ENCODE peak calls at places on chromosome 13, in seven cellular contexts. N, R, I, B, P, C and K are unnamed samples.

GRCh38 chr13:41065098-41065497 is 3.8 kb downstream of the WBP4 start:
- DNase-seq in N (no peak), R (peak), B (no peak), P (no peak), I (peak), C (no peak), K (peak)

GRCh38 chr13:95643471-95643813 is 1.1 kb downstream of the DZIP1 start:
- DNase-seq in P (no peak), N (no peak), R (peak), C (no peak), B (no peak), I (no peak), K (no peak)

GRCh38 chr13:26179344-26179743 is 42.8 kb downstream of the RNF6 start:
- DNase-seq in P (no peak), R (no peak), C (no peak), N (no peak), B (no peak), I (no peak), K (no peak)

GRCh38 chr13:94345374-94346195 is 133.9 kb downstream of the DCT start:
- DNase-seq in R (peak), C (no peak), I (peak), N (no peak), P (no peak), B (no peak), K (no peak)

GRCh38 chr13:95007322-95007721 is 293.9 kb downstream of the ABCC4 start:
- DNase-seq in B (no peak), P (no peak), C (no peak), I (no peak), R (no peak), N (no peak), K (no peak)

GRCh38 chr13:65985632-65986031 is 1244.5 kb downstream of the PCDH9 start:
- DNase-seq in R (no peak), C (no peak), P (no peak), B (no peak), N (no peak), I (no peak), K (no peak)

GRCh38 chr13:110245421-110245899 is 61.5 kb downstream of the COL4A1 start:
- DNase-seq in N (no peak), I (no peak), C (no peak), B (no peak), P (no peak), R (peak), K (peak)

GRCh38 chr13:40340368-40341085 is 325.9 kb downstream of the FOXO1 start:
- DNase-seq in R (no peak), C (no peak), P (no peak), N (no peak), B (no peak), I (no peak), K (no peak)

GRCh38 chr13:22064854-22065646 is 394.2 kb downstream of the FGF9 start:
- DNase-seq in N (no peak), R (no peak), I (no peak), B (no peak), P (no peak), C (no peak), K (no peak)

GRCh38 chr13:56975647-56976046 is 165.1 kb upstream of the PRR20A start:
- DNase-seq in B (no peak), R (no peak), I (no peak), P (no peak), C (no peak), N (no peak), K (no peak)

GRCh38 chr13:111048387-111048786 is 66.7 kb upstream of the ARHGEF7 start:
- DNase-seq in P (no peak), N (no peak), R (no peak), C (no peak), B (no peak), I (no peak), K (no peak)

GRCh38 chr13:80341771-80342271 is 895 bp upstream of the SPRY2 start:
- DNase-seq in R (peak), C (peak), I (peak), P (no peak), B (no peak), N (no peak), K (no peak)

GRCh38 chr13:27449936-27450828 is at the start of gene MTIF3:
- DNase-seq in N (peak), B (peak), P (peak), R (peak), C (peak), I (peak), K (peak)

GRCh38 chr13:71237332-71237731 is 629.7 kb downstream of the DACH1 start:
- DNase-seq in C (no peak), R (no peak), B (no peak), I (no peak), N (no peak), P (no peak), K (no peak)

GRCh38 chr13:106385669-106386068 is 149.8 kb downstream of the EFNB2 start:
- DNase-seq in I (no peak), R (peak), B (no peak), C (no peak), N (no peak), P (no peak), K (no peak)

GRCh38 chr13:110254751-110255553 is 52.0 kb downstream of the COL4A1 start:
- DNase-seq in N (no peak), B (no peak), P (no peak), R (no peak), I (no peak), C (no peak), K (no peak)

GRCh38 chr13:87302034-87302433 is 369.1 kb upstream of the SLITRK5 start:
- DNase-seq in C (no peak), N (no peak), R (no peak), P (no peak), B (no peak), I (no peak), K (no peak)

GRCh38 chr13:109274188-109274821 is 512.1 kb downstream of the IRS2 start:
- DNase-seq in B (no peak), I (peak), N (no peak), C (no peak), R (peak), P (no peak), K (no peak)

GRCh38 chr13:112705286-112705685 is 15.4 kb downstream of the ATP11A start:
- DNase-seq in C (no peak), I (no peak), N (no peak), B (no peak), R (no peak), P (no peak), K (no peak)

GRCh38 chr13:109734002-109734785 is 52.2 kb downstream of the IRS2 start:
- DNase-seq in N (no peak), B (no peak), C (no peak), I (no peak), P (peak), R (no peak), K (no peak)

GRCh38 chr13:34967851-34968562 is 25.9 kb downstream of the NBEA start:
- DNase-seq in C (no peak), B (no peak), N (no peak), R (no peak), I (no peak), P (no peak), K (no peak)

GRCh38 chr13:71864094-71864980 is 2.7 kb downstream of the DACH1 start:
- DNase-seq in N (peak), R (no peak), I (no peak), P (no peak), B (no peak), C (peak), K (no peak)

GRCh38 chr13:61954092-61954491 is 538.4 kb upstream of the PCDH20 start:
- DNase-seq in I (peak), N (no peak), C (no peak), B (no peak), P (no peak), R (peak), K (no peak)

GRCh38 chr13:39684531-39685137 is 29.2 kb downstream of the COG6 start:
- DNase-seq in N (no peak), C (no peak), B (no peak), I (peak), P (no peak), R (peak), K (no peak)

GRCh38 chr13:97221989-97222700 is at the start of gene MBNL2:
- DNase-seq in I (peak), N (peak), P (peak), B (peak), R (peak), C (peak), K (peak)

GRCh38 chr13:93145199-93145598 is 81.4 kb upstream of the GPC6 start:
- DNase-seq in R (no peak), P (no peak), B (no peak), I (no peak), N (no peak), C (no peak), K (no peak)

GRCh38 chr13:64556391-64556790 is 2673.7 kb downstream of the PCDH9 start:
- DNase-seq in R (no peak), P (no peak), C (no peak), B (no peak), N (no peak), I (no peak), K (no peak)

GRCh38 chr13:37816276-37816675 is 53.3 kb downstream of the TRPC4 start:
- DNase-seq in P (no peak), R (no peak), I (no peak), N (no peak), C (no peak), B (no peak), K (no peak)

GRCh38 chr13:110521296-110521680 is 40.2 kb downstream of the RAB20 start:
- DNase-seq in P (no peak), R (no peak), N (no peak), B (no peak), I (no peak), C (no peak), K (no peak)